ENCODE peak calls at places on chromosomes 5 and 9, in seven cellular contexts. One of them, this sample, is unnamed.

GRCh38 chr5:121725450-121725849 is 126.2 kb upstream of the FTMT start:
- DNase-seq in HCT116: no peak
- DNase-seq in HL-60: no peak
- DNase-seq in prostate gland: no peak
- DNase-seq in H1: no peak
- DNase-seq in Panc1: no peak
- DNase-seq in breast epithelium: no peak
- DNase-seq in this sample: no peak

GRCh38 chr5:41629897-41630296 is 119.5 kb upstream of the PLCXD3 start:
- DNase-seq in HCT116: no peak
- DNase-seq in HL-60: no peak
- DNase-seq in prostate gland: no peak
- DNase-seq in H1: no peak
- DNase-seq in Panc1: no peak
- DNase-seq in breast epithelium: no peak
- DNase-seq in this sample: no peak

GRCh38 chr5:78594946-78595921 is 53.3 kb downstream of the LHFPL2 start:
- DNase-seq in HCT116: peak; percentile 87
- DNase-seq in HL-60: no peak
- DNase-seq in prostate gland: peak; percentile 30
- DNase-seq in H1: no peak
- DNase-seq in Panc1: peak; percentile 77
- DNase-seq in breast epithelium: peak; percentile 83
- DNase-seq in this sample: no peak

GRCh38 chr5:132456553-132457361 is 33.8 kb downstream of the IRF1 start:
- DNase-seq in HCT116: no peak
- DNase-seq in HL-60: peak; percentile 40
- DNase-seq in prostate gland: no peak
- DNase-seq in H1: no peak
- DNase-seq in Panc1: no peak
- DNase-seq in breast epithelium: peak; percentile 76
- DNase-seq in this sample: no peak

GRCh38 chr9:136058152-136058483 is 37.0 kb downstream of the NACC2 start:
- DNase-seq in HCT116: no peak
- DNase-seq in HL-60: no peak
- DNase-seq in prostate gland: no peak
- DNase-seq in H1: no peak
- DNase-seq in Panc1: no peak
- DNase-seq in breast epithelium: no peak
- DNase-seq in this sample: peak; percentile 40

GRCh38 chr5:11227064-11227463 is 466.0 kb upstream of the DAP start:
- DNase-seq in HCT116: no peak
- DNase-seq in HL-60: no peak
- DNase-seq in prostate gland: no peak
- DNase-seq in H1: no peak
- DNase-seq in Panc1: no peak
- DNase-seq in breast epithelium: no peak
- DNase-seq in this sample: no peak

GRCh38 chr5:147565524-147565923 is 55.7 kb upstream of the DPYSL3 start:
- DNase-seq in HCT116: no peak
- DNase-seq in HL-60: no peak
- DNase-seq in prostate gland: no peak
- DNase-seq in H1: no peak
- DNase-seq in Panc1: no peak
- DNase-seq in breast epithelium: no peak
- DNase-seq in this sample: no peak

GRCh38 chr9:137457406-137458193 is 1.5 kb downstream of the NSMF start:
- DNase-seq in HCT116: no peak
- DNase-seq in HL-60: no peak
- DNase-seq in prostate gland: no peak
- DNase-seq in H1: no peak
- DNase-seq in Panc1: no peak
- DNase-seq in breast epithelium: no peak
- DNase-seq in this sample: no peak

GRCh38 chr5:429453-430188 is 13.4 kb upstream of the EXOC3 start:
- DNase-seq in HCT116: no peak
- DNase-seq in HL-60: no peak
- DNase-seq in prostate gland: no peak
- DNase-seq in H1: no peak
- DNase-seq in Panc1: no peak
- DNase-seq in breast epithelium: no peak
- DNase-seq in this sample: no peak

GRCh38 chr5:151679421-151680155 is 7.1 kb downstream of the SPARC start:
- DNase-seq in HCT116: no peak
- DNase-seq in HL-60: no peak
- DNase-seq in prostate gland: no peak
- DNase-seq in H1: no peak
- DNase-seq in Panc1: no peak
- DNase-seq in breast epithelium: no peak
- DNase-seq in this sample: no peak
- H3K4me3 ChIP-seq in HCT116: no peak overlapping the region
- H3K4me3 ChIP-seq in HL-60: no peak overlapping the region
- H3K4me3 ChIP-seq in prostate gland: no peak overlapping the region
- H3K4me3 ChIP-seq in H1: no peak overlapping the region
- H3K4me3 ChIP-seq in Panc1: no peak overlapping the region
- H3K4me3 ChIP-seq in breast epithelium: peak overlapping the region; percentile 43
- H3K4me3 ChIP-seq in this sample: no peak overlapping the region

GRCh38 chr5:120159155-120159554 is 304.9 kb upstream of the PRR16 start:
- DNase-seq in HCT116: no peak
- DNase-seq in HL-60: no peak
- DNase-seq in prostate gland: no peak
- DNase-seq in H1: no peak
- DNase-seq in Panc1: no peak
- DNase-seq in breast epithelium: no peak
- DNase-seq in this sample: no peak
- H3K27ac ChIP-seq in HCT116: no peak overlapping the region
- H3K27ac ChIP-seq in HL-60: no peak overlapping the region
- H3K27ac ChIP-seq in prostate gland: no peak overlapping the region
- H3K27ac ChIP-seq in H1: no peak overlapping the region
- H3K27ac ChIP-seq in Panc1: no peak overlapping the region
- H3K27ac ChIP-seq in breast epithelium: no peak overlapping the region
- H3K27ac ChIP-seq in this sample: no peak overlapping the region

GRCh38 chr5:154220625-154221024 is 30.1 kb downstream of the GALNT10 start:
- DNase-seq in HCT116: peak; percentile 51
- DNase-seq in HL-60: no peak
- DNase-seq in prostate gland: no peak
- DNase-seq in H1: no peak
- DNase-seq in Panc1: peak; percentile 77
- DNase-seq in breast epithelium: no peak
- DNase-seq in this sample: no peak
- TF ChIP-seq POLR2AphosphoS5 in HCT116: no peak
- TF ChIP-seq POLR2AphosphoS5 in HL-60: no peak
- TF ChIP-seq POLR2AphosphoS5 in prostate gland: no peak
- TF ChIP-seq POLR2AphosphoS5 in H1: no peak
- TF ChIP-seq POLR2AphosphoS5 in Panc1: no peak
- TF ChIP-seq POLR2AphosphoS5 in breast epithelium: no peak
- TF ChIP-seq POLR2AphosphoS5 in this sample: no peak

GRCh38 chr5:2553611-2554010 is 197.9 kb downstream of the IRX2 start:
- DNase-seq in HCT116: no peak
- DNase-seq in HL-60: no peak
- DNase-seq in prostate gland: no peak
- DNase-seq in H1: no peak
- DNase-seq in Panc1: no peak
- DNase-seq in breast epithelium: no peak
- DNase-seq in this sample: no peak

GRCh38 chr5:2550479-2550878 is 201.0 kb downstream of the IRX2 start:
- DNase-seq in HCT116: no peak
- DNase-seq in HL-60: no peak
- DNase-seq in prostate gland: peak; percentile 16
- DNase-seq in H1: no peak
- DNase-seq in Panc1: no peak
- DNase-seq in breast epithelium: no peak
- DNase-seq in this sample: no peak

GRCh38 chr5:2549902-2550301 is 201.6 kb downstream of the IRX2 start:
- DNase-seq in HCT116: no peak
- DNase-seq in HL-60: no peak
- DNase-seq in prostate gland: no peak
- DNase-seq in H1: no peak
- DNase-seq in Panc1: no peak
- DNase-seq in breast epithelium: no peak
- DNase-seq in this sample: no peak

GRCh38 chr5:2546983-2547382 is 204.5 kb downstream of the IRX2 start:
- DNase-seq in HCT116: no peak
- DNase-seq in HL-60: no peak
- DNase-seq in prostate gland: no peak
- DNase-seq in H1: no peak
- DNase-seq in Panc1: no peak
- DNase-seq in breast epithelium: no peak
- DNase-seq in this sample: peak; percentile 56

GRCh38 chr5:2549354-2549753 is 202.1 kb downstream of the IRX2 start:
- DNase-seq in HCT116: no peak
- DNase-seq in HL-60: no peak
- DNase-seq in prostate gland: no peak
- DNase-seq in H1: no peak
- DNase-seq in Panc1: no peak
- DNase-seq in breast epithelium: no peak
- DNase-seq in this sample: no peak
- H3K4me3 ChIP-seq in HCT116: no peak overlapping the region
- H3K4me3 ChIP-seq in HL-60: no peak overlapping the region
- H3K4me3 ChIP-seq in prostate gland: no peak overlapping the region
- H3K4me3 ChIP-seq in H1: no peak overlapping the region
- H3K4me3 ChIP-seq in Panc1: no peak overlapping the region
- H3K4me3 ChIP-seq in breast epithelium: no peak overlapping the region
- H3K4me3 ChIP-seq in this sample: no peak overlapping the region

DNA sequence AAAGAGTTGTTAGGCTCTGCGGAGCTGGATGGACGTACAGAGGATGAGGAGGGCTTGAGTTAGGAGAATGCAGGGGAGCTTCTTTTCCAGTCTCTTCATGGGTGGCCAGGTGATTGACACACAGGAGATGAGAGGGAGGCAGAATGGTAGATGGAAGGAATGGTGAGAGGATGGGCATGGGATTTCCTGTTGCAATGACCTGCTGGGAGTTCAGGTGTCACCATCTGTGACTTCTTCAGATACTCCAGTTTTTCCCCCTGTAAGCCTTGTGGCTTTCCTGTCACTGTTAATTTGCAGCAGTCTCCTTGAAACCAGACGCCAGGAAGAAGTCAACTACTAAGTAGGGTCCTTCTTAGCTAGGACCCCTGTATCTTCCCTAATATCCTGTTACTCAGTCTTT is 67.1 kb upstream of the CD180 start:
- DNase-seq in HCT116: no peak
- DNase-seq in HL-60: no peak
- DNase-seq in prostate gland: no peak
- DNase-seq in H1: no peak
- DNase-seq in Panc1: no peak
- DNase-seq in breast epithelium: no peak
- DNase-seq in this sample: no peak
- H3K27ac ChIP-seq in HCT116: no peak overlapping the region
- H3K27ac ChIP-seq in HL-60: no peak overlapping the region
- H3K27ac ChIP-seq in prostate gland: no peak overlapping the region
- H3K27ac ChIP-seq in H1: no peak overlapping the region
- H3K27ac ChIP-seq in Panc1: no peak overlapping the region
- H3K27ac ChIP-seq in breast epithelium: no peak overlapping the region
- H3K27ac ChIP-seq in this sample: no peak overlapping the region

GRCh38 chr9:95237336-95237735 is 80.2 kb downstream of the FANCC start:
- DNase-seq in HCT116: no peak
- DNase-seq in HL-60: no peak
- DNase-seq in prostate gland: no peak
- DNase-seq in H1: no peak
- DNase-seq in Panc1: no peak
- DNase-seq in breast epithelium: no peak
- DNase-seq in this sample: no peak

GRCh38 chr9:95239071-95239470 is 78.4 kb downstream of the FANCC start:
- DNase-seq in HCT116: no peak
- DNase-seq in HL-60: no peak
- DNase-seq in prostate gland: no peak
- DNase-seq in H1: no peak
- DNase-seq in Panc1: no peak
- DNase-seq in breast epithelium: no peak
- DNase-seq in this sample: no peak

GRCh38 chr9:95246547-95246946 is 71.0 kb downstream of the FANCC start:
- DNase-seq in HCT116: no peak
- DNase-seq in HL-60: no peak
- DNase-seq in prostate gland: no peak
- DNase-seq in H1: no peak
- DNase-seq in Panc1: no peak
- DNase-seq in breast epithelium: no peak
- DNase-seq in this sample: no peak

DNA sequence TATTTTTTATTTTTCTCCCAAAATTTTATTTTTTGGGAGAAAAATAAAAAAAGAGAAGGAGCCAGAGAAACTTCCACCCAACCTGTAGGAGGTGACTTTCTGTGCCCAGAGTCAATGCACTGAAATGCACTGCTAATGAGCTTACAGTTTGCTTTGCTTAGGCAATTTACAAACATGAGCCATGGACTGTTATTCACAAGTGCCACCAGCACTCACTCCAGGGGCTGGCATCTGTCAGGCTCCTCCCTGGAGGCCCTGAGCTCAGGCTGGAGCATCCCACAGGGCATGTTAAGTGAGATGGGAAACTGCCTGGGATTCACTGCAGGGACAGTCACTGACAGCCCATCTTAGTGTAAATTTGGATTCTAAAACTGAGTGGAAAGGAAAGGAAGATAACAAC is 74.9 kb downstream of the FANCC start:
- DNase-seq in HCT116: no peak
- DNase-seq in HL-60: no peak
- DNase-seq in prostate gland: no peak
- DNase-seq in H1: no peak
- DNase-seq in Panc1: no peak
- DNase-seq in breast epithelium: no peak
- DNase-seq in this sample: no peak
- TF ChIP-seq POLR2AphosphoS5 in HCT116: no peak
- TF ChIP-seq POLR2AphosphoS5 in HL-60: no peak
- TF ChIP-seq POLR2AphosphoS5 in prostate gland: no peak
- TF ChIP-seq POLR2AphosphoS5 in H1: no peak
- TF ChIP-seq POLR2AphosphoS5 in Panc1: no peak
- TF ChIP-seq POLR2AphosphoS5 in breast epithelium: no peak
- TF ChIP-seq POLR2AphosphoS5 in this sample: no peak

DNA sequence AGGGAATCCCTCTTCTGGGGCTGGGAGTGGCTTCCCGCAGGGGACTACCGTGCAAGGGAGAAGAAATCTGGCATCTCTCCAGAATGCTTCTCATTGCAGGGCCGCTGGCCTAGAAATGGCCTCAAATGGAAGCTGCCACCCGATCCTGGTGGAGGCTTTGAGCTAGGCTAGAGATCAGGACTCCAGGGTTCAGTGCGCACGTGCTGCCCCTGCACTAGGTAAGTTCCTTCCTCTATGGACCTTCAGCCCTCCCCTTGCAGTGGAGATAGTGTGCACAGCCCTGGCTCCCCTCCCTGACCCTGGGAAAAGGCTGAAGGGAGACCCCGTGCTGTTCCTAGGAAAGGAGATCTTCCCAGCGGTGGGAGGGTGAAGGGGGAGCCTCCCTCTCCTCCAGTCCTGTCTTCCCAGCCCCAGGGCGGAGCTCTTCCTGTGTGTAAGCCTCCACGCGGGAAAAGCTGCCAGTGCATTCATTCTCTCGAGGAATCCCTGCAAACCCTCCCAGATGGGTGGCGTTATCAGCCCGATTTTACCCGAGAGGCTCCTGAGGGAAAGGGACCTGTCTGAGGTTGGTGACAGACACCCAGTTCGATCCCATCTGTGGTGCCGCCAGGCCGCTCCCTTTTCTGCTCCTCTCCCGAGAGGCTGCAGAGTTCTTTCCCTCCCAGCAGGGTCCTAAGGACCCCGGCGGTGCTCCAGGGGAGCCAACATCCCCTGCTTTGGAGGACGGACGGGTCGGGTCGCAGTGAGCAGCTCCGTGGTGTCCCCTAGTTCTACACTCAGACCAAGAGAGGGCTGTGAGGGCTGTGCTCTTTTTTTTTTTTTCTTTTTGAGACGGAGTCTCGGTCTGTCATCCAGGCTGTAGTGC is 1.4 kb upstream of the CERCAM start:
- DNase-seq in HCT116: no peak
- DNase-seq in HL-60: no peak
- DNase-seq in prostate gland: no peak
- DNase-seq in H1: no peak
- DNase-seq in Panc1: no peak
- DNase-seq in breast epithelium: no peak
- DNase-seq in this sample: no peak
- H3K4me3 ChIP-seq in HCT116: no peak overlapping the region
- H3K4me3 ChIP-seq in HL-60: no peak overlapping the region
- H3K4me3 ChIP-seq in prostate gland: peak overlapping the region; percentile 88
- H3K4me3 ChIP-seq in H1: no peak overlapping the region
- H3K4me3 ChIP-seq in Panc1: peak overlapping the region; percentile 64
- H3K4me3 ChIP-seq in breast epithelium: peak overlapping the region; percentile 97
- H3K4me3 ChIP-seq in this sample: peak overlapping the region; percentile 85

This sample was measured in vagina.